ENCODE peak calls at places on chromosome 3, in nine cellular contexts. One of them, this sample, is unnamed.
A peak's percentile ranks its signal among the peaks of the same experiment; 100 is the strongest.

GRCh38 chr3:153138267-153139210 is 23.5 kb upstream of the RAP2B start:
- DNase-seq in right atrium auricular region: peak; percentile 67
- DNase-seq in right lobe of liver: peak; percentile 66
- DNase-seq in K562: no peak
- DNase-seq in tibial nerve: no peak
- DNase-seq in Peyer's patch: peak; percentile 80
- DNase-seq in colonic mucosa: peak; percentile 78
- DNase-seq in fibroblast of lung: peak; percentile 90
- DNase-seq in heart right ventricle: peak; percentile 19
- DNase-seq in this sample: no peak

GRCh38 chr3:50388720-50389352 is 29.5 kb upstream of the TMEM115 start:
- DNase-seq in right lobe of liver: no peak
- DNase-seq in fibroblast of lung: no peak
- DNase-seq in Peyer's patch: no peak
- DNase-seq in heart right ventricle: no peak
- DNase-seq in right atrium auricular region: no peak
- DNase-seq in colonic mucosa: no peak
- DNase-seq in K562: no peak
- DNase-seq in tibial nerve: no peak
- DNase-seq in this sample: no peak

GRCh38 chr3:135134717-135135116 is 339.7 kb downstream of the EPHB1 start:
- DNase-seq in heart right ventricle: no peak
- DNase-seq in tibial nerve: no peak
- DNase-seq in K562: no peak
- DNase-seq in fibroblast of lung: no peak
- DNase-seq in colonic mucosa: no peak
- DNase-seq in right atrium auricular region: no peak
- DNase-seq in Peyer's patch: no peak
- DNase-seq in right lobe of liver: no peak
- DNase-seq in this sample: no peak

GRCh38 chr3:27326211-27326948 is 42.8 kb downstream of the NEK10 start:
- DNase-seq in fibroblast of lung: peak; percentile 98
- DNase-seq in tibial nerve: no peak
- DNase-seq in right atrium auricular region: no peak
- DNase-seq in K562: no peak
- DNase-seq in colonic mucosa: no peak
- DNase-seq in Peyer's patch: no peak
- DNase-seq in heart right ventricle: peak; percentile 52
- DNase-seq in right lobe of liver: no peak
- DNase-seq in this sample: no peak

GRCh38 chr3:2659896-2660295 is 450.3 kb downstream of the IL5RA start:
- DNase-seq in right lobe of liver: no peak
- DNase-seq in right atrium auricular region: no peak
- DNase-seq in tibial nerve: no peak
- DNase-seq in Peyer's patch: no peak
- DNase-seq in fibroblast of lung: peak; percentile 54
- DNase-seq in K562: no peak
- DNase-seq in heart right ventricle: no peak
- DNase-seq in colonic mucosa: no peak
- DNase-seq in this sample: no peak

GRCh38 chr3:4722103-4722502 is 229.0 kb downstream of the ITPR1 start:
- DNase-seq in right lobe of liver: peak; percentile 73
- DNase-seq in fibroblast of lung: peak; percentile 65
- DNase-seq in heart right ventricle: peak; percentile 37
- DNase-seq in K562: peak; percentile 53
- DNase-seq in tibial nerve: no peak
- DNase-seq in right atrium auricular region: no peak
- DNase-seq in Peyer's patch: peak; percentile 65
- DNase-seq in colonic mucosa: peak; percentile 62
- DNase-seq in this sample: no peak

GRCh38 chr3:181794036-181794790 is 82.5 kb downstream of the SOX2 start:
- DNase-seq in right lobe of liver: no peak
- DNase-seq in Peyer's patch: no peak
- DNase-seq in tibial nerve: no peak
- DNase-seq in colonic mucosa: no peak
- DNase-seq in fibroblast of lung: no peak
- DNase-seq in heart right ventricle: no peak
- DNase-seq in K562: no peak
- DNase-seq in right atrium auricular region: no peak
- DNase-seq in this sample: peak; percentile 77

GRCh38 chr3:140421884-140422283 is 256.0 kb upstream of the TRIM42 start:
- DNase-seq in Peyer's patch: no peak
- DNase-seq in right lobe of liver: no peak
- DNase-seq in right atrium auricular region: no peak
- DNase-seq in fibroblast of lung: no peak
- DNase-seq in heart right ventricle: no peak
- DNase-seq in K562: no peak
- DNase-seq in colonic mucosa: no peak
- DNase-seq in tibial nerve: no peak
- DNase-seq in this sample: peak; percentile 37

GRCh38 chr3:12060139-12060831 is 56.1 kb downstream of the SYN2 start:
- DNase-seq in tibial nerve: no peak
- DNase-seq in right lobe of liver: no peak
- DNase-seq in K562: no peak
- DNase-seq in heart right ventricle: no peak
- DNase-seq in Peyer's patch: no peak
- DNase-seq in fibroblast of lung: no peak
- DNase-seq in right atrium auricular region: no peak
- DNase-seq in colonic mucosa: no peak
- DNase-seq in this sample: no peak

GRCh38 chr3:176767385-176767784 is 429.9 kb downstream of the TBL1XR1 start:
- DNase-seq in K562: no peak
- DNase-seq in tibial nerve: no peak
- DNase-seq in right lobe of liver: no peak
- DNase-seq in right atrium auricular region: no peak
- DNase-seq in colonic mucosa: no peak
- DNase-seq in Peyer's patch: no peak
- DNase-seq in fibroblast of lung: peak; percentile 41
- DNase-seq in heart right ventricle: no peak
- DNase-seq in this sample: no peak

GRCh38 chr3:106420628-106421027 is 551.8 kb upstream of the CBLB start:
- DNase-seq in colonic mucosa: no peak
- DNase-seq in Peyer's patch: no peak
- DNase-seq in right atrium auricular region: no peak
- DNase-seq in heart right ventricle: no peak
- DNase-seq in right lobe of liver: no peak
- DNase-seq in fibroblast of lung: no peak
- DNase-seq in tibial nerve: no peak
- DNase-seq in K562: no peak
- DNase-seq in this sample: no peak

GRCh38 chr3:10011644-10012043 is 14.6 kb upstream of the FANCD2 start:
- DNase-seq in Peyer's patch: no peak
- DNase-seq in colonic mucosa: no peak
- DNase-seq in K562: no peak
- DNase-seq in right atrium auricular region: no peak
- DNase-seq in right lobe of liver: no peak
- DNase-seq in tibial nerve: no peak
- DNase-seq in heart right ventricle: no peak
- DNase-seq in fibroblast of lung: no peak
- DNase-seq in this sample: no peak

GRCh38 chr3:190615607-190616006 is 101.7 kb downstream of the IL1RAP start:
- DNase-seq in heart right ventricle: no peak
- DNase-seq in fibroblast of lung: no peak
- DNase-seq in tibial nerve: no peak
- DNase-seq in right atrium auricular region: no peak
- DNase-seq in Peyer's patch: no peak
- DNase-seq in colonic mucosa: no peak
- DNase-seq in right lobe of liver: no peak
- DNase-seq in K562: no peak
- DNase-seq in this sample: no peak

GRCh38 chr3:177800565-177800964 is 603.3 kb upstream of the TBL1XR1 start:
- DNase-seq in colonic mucosa: no peak
- DNase-seq in heart right ventricle: no peak
- DNase-seq in Peyer's patch: no peak
- DNase-seq in right lobe of liver: no peak
- DNase-seq in fibroblast of lung: no peak
- DNase-seq in K562: no peak
- DNase-seq in right atrium auricular region: no peak
- DNase-seq in tibial nerve: no peak
- DNase-seq in this sample: no peak

GRCh38 chr3:195139876-195140240 is 131.1 kb downstream of the XXYLT1 start:
- DNase-seq in fibroblast of lung: no peak
- DNase-seq in tibial nerve: no peak
- DNase-seq in colonic mucosa: no peak
- DNase-seq in Peyer's patch: no peak
- DNase-seq in right lobe of liver: no peak
- DNase-seq in right atrium auricular region: no peak
- DNase-seq in heart right ventricle: no peak
- DNase-seq in K562: peak; percentile 42
- DNase-seq in this sample: no peak

GRCh38 chr3:93843981-93844380 is 129.7 kb downstream of the PROS1 start:
- DNase-seq in tibial nerve: no peak
- DNase-seq in right lobe of liver: no peak
- DNase-seq in colonic mucosa: no peak
- DNase-seq in fibroblast of lung: peak; percentile 78
- DNase-seq in right atrium auricular region: no peak
- DNase-seq in Peyer's patch: no peak
- DNase-seq in K562: no peak
- DNase-seq in heart right ventricle: no peak
- DNase-seq in this sample: no peak

GRCh38 chr3:67228136-67228535 is 230.0 kb downstream of the KBTBD8 start:
- DNase-seq in fibroblast of lung: no peak
- DNase-seq in tibial nerve: no peak
- DNase-seq in K562: no peak
- DNase-seq in right lobe of liver: no peak
- DNase-seq in heart right ventricle: no peak
- DNase-seq in right atrium auricular region: no peak
- DNase-seq in colonic mucosa: no peak
- DNase-seq in Peyer's patch: no peak
- DNase-seq in this sample: peak; percentile 64

GRCh38 chr3:49428697-49429100 is 425 bp downstream of the NICN1 start:
- DNase-seq in colonic mucosa: no peak
- DNase-seq in Peyer's patch: no peak
- DNase-seq in K562: no peak
- DNase-seq in right lobe of liver: no peak
- DNase-seq in right atrium auricular region: no peak
- DNase-seq in heart right ventricle: no peak
- DNase-seq in fibroblast of lung: no peak
- DNase-seq in tibial nerve: no peak
- DNase-seq in this sample: no peak

GRCh38 chr3:66092175-66092990 is 53.7 kb upstream of the MAGI1 start:
- DNase-seq in fibroblast of lung: no peak
- DNase-seq in colonic mucosa: no peak
- DNase-seq in right atrium auricular region: no peak
- DNase-seq in right lobe of liver: no peak
- DNase-seq in K562: no peak
- DNase-seq in heart right ventricle: no peak
- DNase-seq in tibial nerve: no peak
- DNase-seq in Peyer's patch: no peak
- DNase-seq in this sample: no peak

DNA sequence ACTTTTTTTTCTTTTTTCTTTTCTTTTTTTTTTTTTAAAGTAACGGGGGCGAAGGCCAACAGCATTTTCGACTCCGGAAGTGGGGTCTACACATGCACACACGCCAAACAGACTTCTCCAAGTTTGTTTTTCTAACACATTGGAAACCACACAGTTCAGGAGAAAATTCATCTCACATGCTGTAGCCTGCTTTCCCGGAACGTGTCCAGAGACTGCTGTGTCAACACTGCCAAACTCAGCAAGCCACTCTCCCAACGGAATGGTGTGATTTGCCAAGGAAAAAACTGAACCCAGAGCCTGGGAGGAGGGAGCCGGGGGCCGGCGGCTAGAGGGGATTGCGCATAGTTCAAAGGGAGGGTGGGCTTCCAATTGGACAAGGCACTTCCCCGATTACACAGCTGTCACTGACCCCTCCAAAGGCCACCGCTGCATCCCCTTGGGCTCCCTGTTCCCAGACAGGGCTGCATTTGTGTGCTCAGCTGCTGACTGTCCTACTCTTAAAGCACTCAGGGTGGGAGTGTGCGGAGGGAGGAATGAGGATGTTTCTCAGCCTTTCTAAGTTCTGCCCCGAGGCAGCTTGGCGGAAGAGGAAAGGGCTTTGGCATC is 256.1 kb downstream of the ZNF621 start:
- DNase-seq in right lobe of liver: no peak
- DNase-seq in tibial nerve: peak; percentile 31
- DNase-seq in fibroblast of lung: peak; percentile 45
- DNase-seq in colonic mucosa: no peak
- DNase-seq in heart right ventricle: peak; percentile 79
- DNase-seq in right atrium auricular region: peak; percentile 66
- DNase-seq in Peyer's patch: no peak
- DNase-seq in K562: no peak
- DNase-seq in this sample: peak; percentile 91
- H3K4me3 ChIP-seq in right lobe of liver: no peak overlapping the region
- H3K4me3 ChIP-seq in tibial nerve: peak overlapping the region; percentile 4
- H3K4me3 ChIP-seq in fibroblast of lung: no peak overlapping the region
- H3K4me3 ChIP-seq in colonic mucosa: no peak overlapping the region
- H3K4me3 ChIP-seq in heart right ventricle: peak overlapping the region; percentile 20
- H3K4me3 ChIP-seq in right atrium auricular region: no peak overlapping the region
- H3K4me3 ChIP-seq in Peyer's patch: no peak overlapping the region
- H3K4me3 ChIP-seq in K562: no peak overlapping the region
- H3K4me3 ChIP-seq in this sample: peak overlapping the region; percentile 36

GRCh38 chr3:169145551-169145950 is 518.0 kb downstream of the MECOM start:
- DNase-seq in colonic mucosa: no peak
- DNase-seq in right lobe of liver: no peak
- DNase-seq in heart right ventricle: no peak
- DNase-seq in fibroblast of lung: no peak
- DNase-seq in Peyer's patch: no peak
- DNase-seq in right atrium auricular region: no peak
- DNase-seq in tibial nerve: no peak
- DNase-seq in K562: no peak
- DNase-seq in this sample: no peak
- H3K4me3 ChIP-seq in colonic mucosa: peak overlapping the region; percentile 38
- H3K4me3 ChIP-seq in right lobe of liver: no peak overlapping the region
- H3K4me3 ChIP-seq in heart right ventricle: peak overlapping the region; percentile 53
- H3K4me3 ChIP-seq in fibroblast of lung: peak overlapping the region; percentile 95
- H3K4me3 ChIP-seq in Peyer's patch: no peak overlapping the region
- H3K4me3 ChIP-seq in right atrium auricular region: peak overlapping the region; percentile 49
- H3K4me3 ChIP-seq in tibial nerve: no peak overlapping the region
- H3K4me3 ChIP-seq in K562: peak overlapping the region; percentile 60
- H3K4me3 ChIP-seq in this sample: peak overlapping the region; percentile 60

DNA sequence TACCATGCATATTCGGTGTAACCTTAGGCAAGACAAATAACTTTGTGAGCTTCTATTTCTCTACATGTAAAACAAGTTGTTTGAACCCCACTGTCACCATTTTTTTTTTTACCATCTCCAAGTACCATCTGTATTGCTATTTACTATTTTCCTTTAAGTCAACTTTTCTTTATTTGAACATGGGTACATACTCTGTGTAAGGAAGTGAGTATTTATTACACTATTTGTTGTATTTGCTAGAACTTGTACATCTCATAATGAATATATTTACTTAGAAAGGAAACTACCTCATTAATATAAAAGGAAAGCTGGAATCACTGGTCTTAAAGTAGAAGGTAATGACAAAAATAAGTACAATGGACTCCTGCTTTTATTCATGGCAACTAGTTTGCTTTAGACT is 69.9 kb downstream of the WNT5A start:
- DNase-seq in K562: no peak
- DNase-seq in Peyer's patch: no peak
- DNase-seq in heart right ventricle: no peak
- DNase-seq in tibial nerve: no peak
- DNase-seq in right atrium auricular region: no peak
- DNase-seq in colonic mucosa: no peak
- DNase-seq in fibroblast of lung: no peak
- DNase-seq in right lobe of liver: no peak
- DNase-seq in this sample: no peak
- H3K4me3 ChIP-seq in K562: no peak overlapping the region
- H3K4me3 ChIP-seq in Peyer's patch: no peak overlapping the region
- H3K4me3 ChIP-seq in heart right ventricle: no peak overlapping the region
- H3K4me3 ChIP-seq in tibial nerve: no peak overlapping the region
- H3K4me3 ChIP-seq in right atrium auricular region: no peak overlapping the region
- H3K4me3 ChIP-seq in colonic mucosa: no peak overlapping the region
- H3K4me3 ChIP-seq in fibroblast of lung: no peak overlapping the region
- H3K4me3 ChIP-seq in right lobe of liver: no peak overlapping the region
- H3K4me3 ChIP-seq in this sample: no peak overlapping the region

GRCh38 chr3:129277829-129278271 is 820 bp upstream of the HMCES start:
- DNase-seq in colonic mucosa: peak; percentile 23
- DNase-seq in fibroblast of lung: no peak
- DNase-seq in right lobe of liver: no peak
- DNase-seq in heart right ventricle: peak; percentile 19
- DNase-seq in K562: no peak
- DNase-seq in Peyer's patch: peak; percentile 45
- DNase-seq in tibial nerve: no peak
- DNase-seq in right atrium auricular region: no peak
- DNase-seq in this sample: no peak
- H3K4me3 ChIP-seq in colonic mucosa: peak overlapping the region; percentile 74
- H3K4me3 ChIP-seq in fibroblast of lung: no peak overlapping the region
- H3K4me3 ChIP-seq in right lobe of liver: no peak overlapping the region
- H3K4me3 ChIP-seq in heart right ventricle: peak overlapping the region; percentile 86
- H3K4me3 ChIP-seq in K562: peak overlapping the region; percentile 81
- H3K4me3 ChIP-seq in Peyer's patch: peak overlapping the region; percentile 76
- H3K4me3 ChIP-seq in tibial nerve: peak overlapping the region; percentile 89
- H3K4me3 ChIP-seq in right atrium auricular region: no peak overlapping the region
- H3K4me3 ChIP-seq in this sample: peak overlapping the region; percentile 74

This sample was measured in esophagus muscularis mucosa.